ENCODE peak calls at places on chromosomes 11 and 22, in seven cellular contexts. One of them, this sample, is unnamed. For H3K9me3, the result is how much of the 10 kb centered on the place peaks cover.

GRCh38 chr11:110424775-110425444 is 4.8 kb upstream of the FDX1 start:
- DNase-seq in pancreas: no peak
- DNase-seq in tibial artery: no peak
- DNase-seq in endothelial cell of umbilical vein: no peak
- DNase-seq in gastrocnemius medialis: no peak
- DNase-seq in aorta: no peak
- DNase-seq in CD4-positive, alpha-beta memory T cell: no peak
- DNase-seq in this sample: no peak

GRCh38 chr11:103703437-103703836 is 333.0 kb upstream of the DDI1 start:
- DNase-seq in CD4-positive, alpha-beta memory T cell: no peak
- DNase-seq in endothelial cell of umbilical vein: peak
- DNase-seq in pancreas: no peak
- DNase-seq in aorta: no peak
- DNase-seq in gastrocnemius medialis: no peak
- DNase-seq in tibial artery: no peak
- DNase-seq in this sample: no peak

GRCh38 chr11:122202951-122203456 is 87.0 kb upstream of the BLID start:
- DNase-seq in CD4-positive, alpha-beta memory T cell: peak
- DNase-seq in endothelial cell of umbilical vein: no peak
- DNase-seq in gastrocnemius medialis: peak
- DNase-seq in tibial artery: peak
- DNase-seq in pancreas: peak
- DNase-seq in aorta: peak
- DNase-seq in this sample: peak

GRCh38 chr11:12052676-12053605 is 44.5 kb upstream of the DKK3 start:
- DNase-seq in pancreas: no peak
- DNase-seq in aorta: no peak
- DNase-seq in gastrocnemius medialis: no peak
- DNase-seq in CD4-positive, alpha-beta memory T cell: no peak
- DNase-seq in tibial artery: no peak
- DNase-seq in endothelial cell of umbilical vein: no peak
- DNase-seq in this sample: peak

GRCh38 chr11:57109331-57109730 is 72.4 kb upstream of the LRRC55 start:
- DNase-seq in aorta: no peak
- DNase-seq in CD4-positive, alpha-beta memory T cell: no peak
- DNase-seq in tibial artery: no peak
- DNase-seq in pancreas: no peak
- DNase-seq in endothelial cell of umbilical vein: no peak
- DNase-seq in gastrocnemius medialis: no peak
- DNase-seq in this sample: no peak

GRCh38 chr11:85718991-85719807 is 33.2 kb upstream of the CCDC89 start:
- DNase-seq in gastrocnemius medialis: peak
- DNase-seq in CD4-positive, alpha-beta memory T cell: no peak
- DNase-seq in endothelial cell of umbilical vein: peak
- DNase-seq in pancreas: no peak
- DNase-seq in tibial artery: peak
- DNase-seq in aorta: peak
- DNase-seq in this sample: peak

GRCh38 chr11:62611705-62612365 is 740 bp downstream of the EML3 start:
- DNase-seq in aorta: peak
- DNase-seq in CD4-positive, alpha-beta memory T cell: no peak
- DNase-seq in gastrocnemius medialis: no peak
- DNase-seq in pancreas: peak
- DNase-seq in tibial artery: peak
- DNase-seq in endothelial cell of umbilical vein: peak
- DNase-seq in this sample: peak

GRCh38 chr11:115980747-115981475 is 476.7 kb upstream of the CADM1 start:
- DNase-seq in endothelial cell of umbilical vein: no peak
- DNase-seq in gastrocnemius medialis: no peak
- DNase-seq in aorta: no peak
- DNase-seq in pancreas: no peak
- DNase-seq in CD4-positive, alpha-beta memory T cell: no peak
- DNase-seq in tibial artery: no peak
- DNase-seq in this sample: no peak

GRCh38 chr11:40032331-40032730 is 1427.1 kb downstream of the LRRC4C start:
- DNase-seq in pancreas: no peak
- DNase-seq in aorta: no peak
- DNase-seq in endothelial cell of umbilical vein: no peak
- DNase-seq in CD4-positive, alpha-beta memory T cell: no peak
- DNase-seq in tibial artery: no peak
- DNase-seq in gastrocnemius medialis: no peak
- DNase-seq in this sample: no peak

DNA sequence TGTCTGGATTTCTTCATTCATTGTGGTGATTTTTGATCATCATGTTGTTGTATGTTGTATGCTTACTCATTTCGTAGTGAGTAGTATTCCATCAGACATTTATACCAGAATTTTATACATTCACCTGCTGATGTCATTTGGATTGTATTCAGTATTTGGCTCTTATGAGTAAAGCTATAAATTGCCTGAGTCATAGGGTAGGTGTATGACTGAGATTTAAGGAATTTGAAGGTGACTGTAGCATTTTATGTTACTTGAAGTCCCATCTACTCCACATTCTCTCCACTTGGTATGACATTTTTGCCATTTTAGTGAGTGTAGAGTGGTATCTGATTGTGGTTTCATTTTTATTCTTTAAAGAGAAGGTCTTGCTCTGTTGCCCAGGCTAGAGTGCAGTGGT is 548.2 kb downstream of the TBC1D22A start:
- DNase-seq in endothelial cell of umbilical vein: no peak
- DNase-seq in CD4-positive, alpha-beta memory T cell: no peak
- DNase-seq in tibial artery: no peak
- DNase-seq in pancreas: no peak
- DNase-seq in gastrocnemius medialis: no peak
- DNase-seq in aorta: no peak
- DNase-seq in this sample: no peak
- H3K9me3 ChIP-seq in endothelial cell of umbilical vein: under half
- H3K9me3 ChIP-seq in CD4-positive, alpha-beta memory T cell: under half
- H3K9me3 ChIP-seq in tibial artery: under half
- H3K9me3 ChIP-seq in pancreas: under half
- H3K9me3 ChIP-seq in gastrocnemius medialis: under half
- H3K9me3 ChIP-seq in aorta: under half
- H3K9me3 ChIP-seq in this sample: under half

DNA sequence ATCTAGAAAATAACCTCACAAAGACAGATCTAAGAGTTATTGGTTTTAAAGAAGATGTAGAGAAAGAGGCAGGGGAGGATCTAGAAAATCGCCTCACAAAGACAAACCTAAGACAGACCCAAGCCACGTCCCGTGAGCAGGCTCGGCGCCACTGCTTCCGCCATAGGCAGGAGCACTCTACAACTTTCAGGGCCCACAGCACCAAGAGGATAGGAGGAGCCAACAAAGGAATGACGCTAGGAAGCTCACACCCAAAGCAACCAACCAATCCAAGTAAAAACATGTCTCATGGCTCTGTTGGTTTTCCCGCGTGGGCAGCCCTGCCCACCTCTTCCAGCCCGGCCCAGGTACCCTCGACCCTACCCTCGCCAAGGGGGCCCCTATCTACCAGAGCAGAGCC is 4167.4 kb upstream of the OR11H1 start:
- DNase-seq in pancreas: no peak
- DNase-seq in gastrocnemius medialis: no peak
- DNase-seq in aorta: peak
- DNase-seq in CD4-positive, alpha-beta memory T cell: no peak
- DNase-seq in tibial artery: no peak
- DNase-seq in endothelial cell of umbilical vein: no peak
- DNase-seq in this sample: no peak
- H3K9me3 ChIP-seq in pancreas: under half
- H3K9me3 ChIP-seq in gastrocnemius medialis: under half
- H3K9me3 ChIP-seq in aorta: under half
- H3K9me3 ChIP-seq in CD4-positive, alpha-beta memory T cell: under half
- H3K9me3 ChIP-seq in tibial artery: under half
- H3K9me3 ChIP-seq in endothelial cell of umbilical vein: under half
- H3K9me3 ChIP-seq in this sample: under half

GRCh38 chr22:47606426-47606825 is 844.0 kb downstream of the TBC1D22A start:
- DNase-seq in CD4-positive, alpha-beta memory T cell: no peak
- DNase-seq in tibial artery: peak
- DNase-seq in aorta: no peak
- DNase-seq in gastrocnemius medialis: no peak
- DNase-seq in pancreas: no peak
- DNase-seq in endothelial cell of umbilical vein: no peak
- DNase-seq in this sample: no peak
- H3K9me3 ChIP-seq in CD4-positive, alpha-beta memory T cell: under half
- H3K9me3 ChIP-seq in tibial artery: under half
- H3K9me3 ChIP-seq in aorta: under half
- H3K9me3 ChIP-seq in gastrocnemius medialis: under half
- H3K9me3 ChIP-seq in pancreas: under half
- H3K9me3 ChIP-seq in endothelial cell of umbilical vein: under half
- H3K9me3 ChIP-seq in this sample: under half

DNA sequence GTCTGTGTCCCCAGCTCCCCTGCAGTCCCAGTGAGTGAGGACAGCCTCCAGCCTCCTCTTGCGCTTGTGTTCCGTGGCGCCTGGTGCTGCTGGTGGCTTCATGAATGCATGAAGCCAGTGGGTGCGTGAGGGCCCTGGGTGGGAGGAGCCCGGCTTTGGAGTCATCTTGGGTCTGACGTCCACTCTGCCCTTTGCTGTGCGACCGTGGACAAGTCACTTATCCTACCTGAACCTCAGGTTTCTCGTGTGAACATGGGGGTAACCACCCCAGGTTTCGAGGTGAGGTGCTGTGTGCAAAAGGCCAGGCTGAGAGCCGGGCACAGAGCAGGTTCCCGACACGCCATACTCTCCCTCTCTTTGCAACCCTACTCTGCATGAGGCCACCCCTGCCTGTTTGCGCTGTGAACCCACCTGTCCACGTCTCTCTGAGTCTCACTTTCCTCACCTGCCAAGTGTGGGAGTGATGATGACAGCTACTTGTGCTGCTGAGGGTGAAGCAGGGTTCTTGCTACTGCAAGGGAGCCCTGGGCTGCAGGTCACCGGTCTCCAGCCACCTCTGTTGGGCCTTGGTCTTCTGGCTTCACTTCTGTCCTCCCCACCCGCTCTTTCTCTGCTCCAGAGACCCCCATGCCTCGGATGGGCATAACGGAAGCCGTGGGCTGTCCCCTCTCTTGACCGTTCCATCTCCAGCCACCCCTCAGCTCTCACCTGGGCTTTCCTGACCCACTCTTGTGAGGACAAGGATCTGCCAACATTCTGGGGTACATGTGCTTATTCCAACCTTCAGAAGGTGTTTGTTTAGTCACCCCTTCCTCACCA is 537.6 kb downstream of the TBC1D22A start:
- DNase-seq in aorta: no peak
- DNase-seq in gastrocnemius medialis: no peak
- DNase-seq in CD4-positive, alpha-beta memory T cell: no peak
- DNase-seq in tibial artery: no peak
- DNase-seq in endothelial cell of umbilical vein: no peak
- DNase-seq in pancreas: no peak
- DNase-seq in this sample: peak
- H3K9me3 ChIP-seq in aorta: under half
- H3K9me3 ChIP-seq in gastrocnemius medialis: under half
- H3K9me3 ChIP-seq in CD4-positive, alpha-beta memory T cell: under half
- H3K9me3 ChIP-seq in tibial artery: under half
- H3K9me3 ChIP-seq in endothelial cell of umbilical vein: under half
- H3K9me3 ChIP-seq in pancreas: under half
- H3K9me3 ChIP-seq in this sample: under half

GRCh38 chr22:47196493-47196849 is 434.0 kb downstream of the TBC1D22A start:
- DNase-seq in CD4-positive, alpha-beta memory T cell: no peak
- DNase-seq in endothelial cell of umbilical vein: no peak
- DNase-seq in aorta: no peak
- DNase-seq in pancreas: no peak
- DNase-seq in gastrocnemius medialis: no peak
- DNase-seq in tibial artery: no peak
- DNase-seq in this sample: peak
- H3K9me3 ChIP-seq in CD4-positive, alpha-beta memory T cell: under half
- H3K9me3 ChIP-seq in endothelial cell of umbilical vein: under half
- H3K9me3 ChIP-seq in aorta: under half
- H3K9me3 ChIP-seq in pancreas: under half
- H3K9me3 ChIP-seq in gastrocnemius medialis: under half
- H3K9me3 ChIP-seq in tibial artery: under half
- H3K9me3 ChIP-seq in this sample: under half

DNA sequence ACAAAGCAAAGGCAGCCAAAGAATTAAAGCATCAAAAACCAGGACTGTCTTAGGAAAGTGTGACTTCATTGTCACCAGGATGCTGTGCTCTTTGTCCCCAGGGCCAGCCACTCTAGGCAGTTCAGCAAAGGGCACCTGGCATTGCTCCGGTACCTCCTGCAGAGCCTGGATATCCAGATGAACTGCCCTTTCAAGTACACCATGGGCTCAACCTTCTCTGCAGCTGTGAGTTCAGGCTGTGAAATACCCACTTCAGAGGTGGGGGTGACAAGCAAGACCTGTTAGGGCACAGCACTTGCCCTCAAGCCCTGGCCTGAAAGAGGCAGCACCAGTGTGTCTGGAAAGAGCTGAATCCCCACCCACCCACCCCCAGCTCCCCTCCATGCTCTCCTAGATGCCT is 44.5 kb downstream of the KCNQ1OT1 start:
- DNase-seq in aorta: no peak
- DNase-seq in gastrocnemius medialis: no peak
- DNase-seq in pancreas: no peak
- DNase-seq in CD4-positive, alpha-beta memory T cell: no peak
- DNase-seq in endothelial cell of umbilical vein: no peak
- DNase-seq in tibial artery: no peak
- DNase-seq in this sample: no peak
- H3K9me3 ChIP-seq in aorta: under half
- H3K9me3 ChIP-seq in gastrocnemius medialis: under half
- H3K9me3 ChIP-seq in pancreas: under half
- H3K9me3 ChIP-seq in CD4-positive, alpha-beta memory T cell: under half
- H3K9me3 ChIP-seq in endothelial cell of umbilical vein: under half
- H3K9me3 ChIP-seq in tibial artery: under half
- H3K9me3 ChIP-seq in this sample: under half